ENCODE peak calls at places on chromosomes 5 and 9, in four cellular contexts. J, D, P and M are unnamed samples.

GRCh38 chr5:165525268-165525667 is 2019.8 kb downstream of the MAT2B start:
- DNase-seq in P (no peak), J (no peak), D (no peak), M (no peak)

GRCh38 chr5:38445374-38446028 is 110.9 kb downstream of the LIFR start:
- DNase-seq in J (no peak), D (no peak), P (peak), M (no peak)

GRCh38 chr9:134403682-134404301 is 77.5 kb downstream of the RXRA start:
- DNase-seq in P (no peak), D (peak), J (no peak), M (no peak)

GRCh38 chr9:35500130-35500748 is 10.3 kb downstream of the RUSC2 start:
- DNase-seq in P (no peak), J (no peak), D (no peak), M (no peak)

GRCh38 chr9:87255437-87256155 is 242.1 kb upstream of the DAPK1 start:
- DNase-seq in P (no peak), D (no peak), J (no peak), M (no peak)

GRCh38 chr9:116267021-116267420 is 113.4 kb downstream of the PAPPA start:
- DNase-seq in J (no peak), D (no peak), P (no peak), M (no peak)

GRCh38 chr5:118984602-118985001 is 3.7 kb downstream of the DTWD2 start:
- DNase-seq in P (no peak), D (no peak), J (no peak), M (no peak)

GRCh38 chr9:101737705-101738565 is 512 bp downstream of the GRIN3A start:
- DNase-seq in J (peak), D (peak), P (peak), M (peak)

GRCh38 chr5:84303315-84303714 is 81.4 kb downstream of the EDIL3 start:
- DNase-seq in P (no peak), D (no peak), J (no peak), M (no peak)

GRCh38 chr5:132830436-132831094 is at the start of gene SHROOM1:
- DNase-seq in D (peak), P (peak), J (peak), M (peak)